ENCODE peak calls at places on chromosome 5, in eight cellular contexts. A is activated naive CD4-positive, alpha-beta T cell treated with anti-CD3 and anti-CD28 coated beads, Interleukin-2, amount 10 ng/mL, durations not matched to agents 7 days and 5 days; W is AG09309; N is AG08395; I is CD8-positive, alpha-beta memory T cell; Y is neuronal stem cell; B is stimulated activated CD8-positive, alpha-beta memory T cell treated with anti-CD3 and anti-CD28 coated beads, Interleukin-15, amount 100 ng/mL, for 24 hours; E is activated T-helper 1 cell treated with anti-CD3 and anti-CD28 coated beads, Interleukin-12 subunit alpha, Interleukin-12 subunit beta, Interleukin-2, Interleukin-4 antibody, amounts not matched to agents 30 ng/mL and 10 ng/mL and 1 ng/mL, durations not matched to agents 14 hours and 24 hours and 36 hours. S is an unnamed sample.
A peak's percentile ranks its signal among the peaks of the same experiment; 100 is the strongest.

GRCh38 chr5:157857821-157858526 is 971 bp downstream of the CLINT1 start:
- DNase-seq in I (peak; percentile 23), E (peak; percentile 4), B (no peak), A (no peak), W (no peak), Y (no peak), N (peak; percentile 35), S (no peak)

GRCh38 chr5:218457-219289 is 553 bp downstream of the SDHA start:
- DNase-seq in A (peak; percentile 37), W (no peak), E (peak; percentile 9), I (peak; percentile 15), Y (peak; percentile 24), B (peak; percentile 2), N (no peak), S (no peak)

GRCh38 chr5:151146003-151146524 is 11.5 kb downstream of the ANXA6 start:
- DNase-seq in Y (no peak), B (no peak), A (no peak), I (no peak), W (no peak), N (no peak), E (no peak), S (no peak)

GRCh38 chr5:83750759-83751158 is 30.1 kb upstream of the HAPLN1 start:
- DNase-seq in B (no peak), N (no peak), I (no peak), A (no peak), Y (no peak), E (no peak), W (no peak), S (no peak)

GRCh38 chr5:122077451-122078115 is 476 bp downstream of the LOX start:
- DNase-seq in E (no peak), Y (peak; percentile 39), B (no peak), W (no peak), I (no peak), N (no peak), A (no peak), S (no peak)

GRCh38 chr5:113692466-113693204 is 179.1 kb downstream of the YTHDC2 start:
- DNase-seq in E (no peak), A (no peak), N (no peak), W (no peak), I (no peak), Y (peak; percentile 54), B (no peak), S (no peak)

GRCh38 chr5:156411131-156411727 is 84.3 kb downstream of the SGCD start:
- DNase-seq in I (no peak), N (peak; percentile 73), E (no peak), W (peak; percentile 34), Y (no peak), B (no peak), A (no peak), S (peak; percentile 39)

GRCh38 chr5:65462139-65462705 is 19.5 kb downstream of the ADAMTS6 start:
- DNase-seq in I (no peak), N (no peak), W (no peak), B (no peak), E (no peak), A (no peak), Y (no peak), S (no peak)

GRCh38 chr5:139141841-139142240 is 56.3 kb downstream of the SIL1 start:
- DNase-seq in B (no peak), A (no peak), E (no peak), I (no peak), Y (no peak), W (peak; percentile 48), N (no peak), S (peak; percentile 92)

GRCh38 chr5:139984816-139985215 is 58.3 kb downstream of the NRG2 start:
- DNase-seq in W (no peak), E (no peak), A (no peak), B (no peak), N (no peak), Y (no peak), I (no peak), S (no peak)

GRCh38 chr5:165209101-165209727 is 1703.8 kb downstream of the MAT2B start:
- DNase-seq in E (no peak), N (peak; percentile 3), Y (peak; percentile 36), A (no peak), I (no peak), B (no peak), W (no peak), S (peak; percentile 5)

S was measured in stromal cell of bone marrow.